ENCODE peak calls at places on chromosomes 6 and 20, in six cellular contexts. Z is cardiac fibroblast, U is neural progenitor cell, X is mesothelial cell of epicardium, E is ascending aorta, R is gastrocnemius medialis. S is an unnamed sample.

GRCh38 chr6:112180095-112180820 is 74.1 kb downstream of the LAMA4 start:
- DNase-seq in Z (peak), U (peak), X (no peak), E (no peak), R (peak), S (no peak)

GRCh38 chr6:142881290-142881689 is 63.7 kb downstream of the HIVEP2 start:
- DNase-seq in Z (no peak), U (no peak), X (no peak), E (no peak), R (no peak), S (no peak)

GRCh38 chr6:38027685-38028373 is 208.3 kb downstream of the ZFAND3 start:
- DNase-seq in Z (peak), U (peak), X (no peak), E (no peak), R (no peak), S (no peak)

GRCh38 chr6:78810146-78810545 is 57.2 kb upstream of the IRAK1BP1 start:
- DNase-seq in Z (peak), U (peak), X (no peak), E (no peak), R (no peak), S (no peak)

GRCh38 chr6:7138921-7139358 is 31.2 kb downstream of the RREB1 start:
- DNase-seq in Z (no peak), U (peak), X (no peak), E (no peak), R (no peak), S (no peak)

GRCh38 chr20:12594410-12595130 is 414.2 kb upstream of the SPTLC3 start:
- DNase-seq in Z (no peak), U (no peak), X (no peak), E (no peak), R (no peak), S (no peak)

GRCh38 chr6:165875946-165876345 is 212.9 kb upstream of the PDE10A start:
- DNase-seq in Z (no peak), U (no peak), X (no peak), E (no peak), R (no peak), S (no peak)

GRCh38 chr6:153024401-153025017 is 22.0 kb upstream of the MTRF1L start:
- DNase-seq in Z (peak), U (peak), X (no peak), E (no peak), R (no peak), S (no peak)

GRCh38 chr20:34531608-34532265 is 15.5 kb downstream of the DYNLRB1 start:
- DNase-seq in Z (no peak), U (no peak), X (no peak), E (no peak), R (no peak), S (no peak)

GRCh38 chr6:132511836-132512230 is 1.1 kb downstream of the STX7 start:
- DNase-seq in Z (no peak), U (no peak), X (no peak), E (no peak), R (no peak), S (no peak)

GRCh38 chr6:77455271-77455670 is 8.0 kb downstream of the HTR1B start:
- DNase-seq in Z (peak), U (no peak), X (no peak), E (no peak), R (no peak), S (no peak)

GRCh38 chr6:40330301-40330721 is 256.9 kb downstream of the LRFN2 start:
- DNase-seq in Z (no peak), U (no peak), X (no peak), E (no peak), R (no peak), S (no peak)

GRCh38 chr6:131182991-131183425 is 47.7 kb downstream of the AKAP7 start:
- DNase-seq in Z (peak), U (peak), X (no peak), E (no peak), R (no peak), S (no peak)

GRCh38 chr6:62265906-62266305 is 20.1 kb downstream of the KHDRBS2 start:
- DNase-seq in Z (no peak), U (no peak), X (no peak), E (no peak), R (no peak), S (no peak)

GRCh38 chr6:53240763-53241162 is 92.1 kb upstream of the GCM1 start:
- DNase-seq in Z (no peak), U (no peak), X (no peak), E (no peak), R (no peak), S (no peak)
- TF ChIP-seq CTCF in Z (no peak), U (no peak), X (no peak), E (no peak), R (no peak), S (no peak)

DNA sequence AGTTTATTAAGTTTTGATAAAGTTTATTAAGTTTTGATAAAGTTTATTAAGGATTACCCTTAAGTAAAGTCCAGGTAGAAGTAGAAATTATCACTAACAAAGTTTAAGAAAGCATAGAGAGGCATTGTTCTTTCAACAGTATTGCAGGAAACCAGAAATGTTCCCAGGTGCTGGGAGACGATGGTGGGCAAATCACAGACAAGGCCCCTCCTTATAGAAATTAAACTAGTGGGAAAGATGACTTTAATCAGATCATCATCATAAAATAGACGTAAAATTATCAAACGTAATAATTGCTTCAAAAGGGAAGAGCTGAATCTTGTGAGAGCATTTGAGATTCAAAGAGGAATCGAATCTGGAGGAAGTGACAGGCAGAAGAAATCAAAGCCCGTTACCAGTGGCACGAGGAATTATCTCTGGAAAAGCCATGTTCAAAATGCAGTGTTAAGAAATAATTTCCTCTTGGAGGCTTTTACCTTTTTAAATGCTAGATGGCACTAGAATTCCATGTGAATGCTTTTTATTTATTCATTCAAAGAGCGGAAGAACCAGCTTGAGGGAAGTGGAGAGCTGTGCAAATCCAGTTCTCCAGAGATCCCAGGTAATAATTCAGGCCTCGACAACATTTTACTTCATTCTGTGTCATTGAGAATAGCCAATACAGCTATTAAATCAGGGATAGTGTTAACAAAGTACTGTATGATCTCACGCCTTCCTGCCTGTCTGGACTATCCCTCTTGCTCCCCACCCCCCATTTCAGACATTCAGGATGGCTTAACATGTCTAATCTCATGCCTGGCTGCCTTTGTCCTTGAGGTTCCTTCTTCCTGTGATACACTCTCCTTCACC is 1.0 kb upstream of the APMAP start:
- DNase-seq in Z (peak), U (no peak), X (no peak), E (peak), R (no peak), S (no peak)
- TF ChIP-seq CTCF in Z (peak), U (no peak), X (no peak), E (no peak), R (no peak), S (no peak)

GRCh38 chr6:164531745-164532144 is 777.7 kb downstream of the C6orf118 start:
- DNase-seq in Z (no peak), U (no peak), X (no peak), E (no peak), R (no peak), S (no peak)
- TF ChIP-seq CTCF in Z (no peak), U (no peak), X (no peak), E (no peak), R (no peak), S (no peak)

GRCh38 chr6:100664274-100665040 is 199.7 kb upstream of the SIM1 start:
- DNase-seq in Z (peak), U (peak), X (no peak), E (no peak), R (no peak), S (no peak)
- TF ChIP-seq CTCF in Z (peak), U (peak), X (peak), E (peak), R (peak), S (peak)

GRCh38 chr6:2763345-2763841 is 1.8 kb upstream of the WRNIP1 start:
- DNase-seq in Z (no peak), U (no peak), X (no peak), E (no peak), R (no peak), S (no peak)

GRCh38 chr6:2758980-2759379 is 6.2 kb upstream of the WRNIP1 start:
- DNase-seq in Z (no peak), U (no peak), X (no peak), E (no peak), R (no peak), S (no peak)

GRCh38 chr6:2764610-2765165 is 505 bp upstream of the WRNIP1 start:
- DNase-seq in Z (peak), U (peak), X (no peak), E (peak), R (no peak), S (peak)

GRCh38 chr6:2763876-2764540 is 1.2 kb upstream of the WRNIP1 start:
- DNase-seq in Z (no peak), U (no peak), X (no peak), E (no peak), R (no peak), S (no peak)

GRCh38 chr6:2760882-2761842 is 4.0 kb upstream of the WRNIP1 start:
- DNase-seq in Z (no peak), U (no peak), X (no peak), E (no peak), R (no peak), S (no peak)
- TF ChIP-seq CTCF in Z (peak), U (peak), X (peak), E (peak), R (peak), S (peak)

DNA sequence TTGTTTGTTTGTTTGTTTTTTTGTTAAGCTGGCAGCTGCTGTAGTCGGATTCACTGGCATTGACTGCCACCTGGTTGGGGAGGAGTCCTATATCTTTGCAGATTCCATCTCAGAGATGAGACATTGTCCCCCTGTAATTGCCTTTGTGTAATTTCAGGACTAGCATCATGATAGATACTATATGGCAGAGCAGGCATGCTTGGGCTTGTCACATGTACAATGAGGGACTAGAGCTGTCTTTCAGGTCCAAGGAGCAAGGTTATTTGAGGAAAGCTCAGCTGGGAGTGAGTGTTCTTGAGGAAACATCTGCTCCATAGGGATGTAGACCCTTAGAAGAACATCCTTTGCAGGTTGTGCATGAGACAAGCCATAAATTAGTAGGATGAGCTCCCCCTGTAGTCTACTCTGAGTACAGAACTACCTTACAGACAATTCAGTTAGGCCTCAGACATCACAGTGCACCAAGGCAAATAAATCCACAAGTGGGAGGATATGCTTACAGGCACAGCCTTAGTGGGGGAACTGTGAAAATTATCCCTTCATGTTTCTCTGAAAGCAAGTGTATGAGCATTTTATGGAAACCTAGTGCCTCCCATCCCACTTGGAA is 62.1 kb downstream of the BMP2 start:
- DNase-seq in Z (peak), U (peak), X (no peak), E (no peak), R (no peak), S (no peak)
- TF ChIP-seq CTCF in Z (peak), U (peak), X (no peak), E (no peak), R (no peak), S (no peak)

GRCh38 chr20:24303393-24303792 is 166.0 kb upstream of the SYNDIG1 start:
- DNase-seq in Z (no peak), U (peak), X (no peak), E (no peak), R (no peak), S (no peak)
- TF ChIP-seq CTCF in Z (no peak), U (peak), X (no peak), E (no peak), R (no peak), S (no peak)

DNA sequence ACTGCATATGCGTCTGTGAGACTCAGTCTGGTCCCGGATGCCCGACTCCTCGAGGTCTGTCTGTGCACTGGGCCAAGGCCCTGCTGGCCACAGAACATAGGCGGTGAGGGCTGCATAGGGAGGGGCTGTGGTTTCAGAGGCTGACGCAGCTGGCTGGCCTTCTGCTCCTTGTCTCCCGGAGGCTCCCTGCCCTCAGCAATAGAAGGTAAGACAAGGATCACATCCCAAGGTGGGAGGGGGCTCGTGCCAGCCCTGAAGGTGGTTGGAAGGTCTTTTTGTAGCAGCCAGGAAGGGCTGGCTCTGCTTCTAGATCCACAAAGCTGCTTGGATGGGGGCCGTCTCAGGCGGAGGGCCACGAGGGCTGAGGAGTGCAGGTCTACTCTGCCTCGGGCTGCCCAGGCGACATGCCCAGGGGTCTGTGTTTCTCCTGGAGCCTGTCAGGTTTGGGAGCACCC is 239.8 kb upstream of the SULF2 start:
- DNase-seq in Z (peak), U (peak), X (no peak), E (no peak), R (no peak), S (no peak)
- TF ChIP-seq CTCF in Z (no peak), U (no peak), X (no peak), E (no peak), R (no peak), S (no peak)

DNA sequence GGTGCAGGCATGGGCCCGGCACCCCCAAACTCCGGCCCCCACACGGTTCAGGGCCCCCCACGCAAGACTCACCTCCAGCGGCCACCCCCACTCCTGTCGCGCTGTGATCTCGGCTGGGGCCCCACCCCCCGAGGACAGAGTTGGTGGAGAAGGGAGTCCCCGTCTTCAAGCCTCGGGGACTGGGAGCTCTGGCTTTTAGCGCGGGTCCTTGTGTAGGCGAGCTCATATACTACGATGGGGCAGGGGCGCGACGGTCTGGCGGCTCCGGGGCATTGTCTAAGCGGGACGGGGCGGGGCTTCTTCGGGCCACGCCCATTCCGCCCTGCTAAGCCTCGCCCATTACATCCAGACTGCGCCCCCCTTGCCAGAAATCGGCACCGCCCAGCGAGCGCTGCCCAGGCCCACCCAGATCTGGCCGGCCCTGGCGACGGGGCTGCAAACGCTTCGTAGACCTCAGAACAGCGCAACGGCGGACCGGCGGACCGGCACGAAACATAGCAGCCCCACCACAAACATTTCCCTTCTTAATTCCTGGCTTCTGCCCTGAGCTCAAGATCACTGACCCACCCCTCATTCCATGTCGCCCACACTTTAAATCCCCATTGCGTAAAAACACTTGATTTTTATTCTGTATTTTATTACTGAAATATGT is 1.0 kb upstream of the DDAH2 start:
- DNase-seq in Z (peak), U (peak), X (peak), E (peak), R (peak), S (peak)
- TF ChIP-seq CTCF in Z (no peak), U (no peak), X (no peak), E (peak), R (no peak), S (no peak)

GRCh38 chr20:44696315-44696714 is 18.9 kb upstream of the CCN5 start:
- DNase-seq in Z (no peak), U (no peak), X (no peak), E (no peak), R (no peak), S (no peak)
- TF ChIP-seq CTCF in Z (peak), U (no peak), X (no peak), E (no peak), R (no peak), S (no peak)